ENCODE peak calls at places on chromosomes 12 and 14, in nine cellular contexts. Q, P, U, E, N, L, A, D and J are unnamed samples.

GRCh38 chr14:37711499-37712475 is 116.4 kb downstream of the TTC6 start:
- DNase-seq in Q (no peak), P (no peak), U (no peak), E (no peak), N (no peak), L (no peak), A (no peak), D (no peak), J (no peak)

GRCh38 chr14:64915025-64915424 is 770 bp downstream of the CHURC1 start:
- DNase-seq in Q (no peak), P (no peak), U (no peak), E (no peak), N (no peak), L (no peak), A (no peak), D (no peak), J (no peak)

GRCh38 chr12:104655059-104655609 is 198.4 kb downstream of the CHST11 start:
- DNase-seq in Q (no peak), P (no peak), U (no peak), E (no peak), N (no peak), L (no peak), A (no peak), D (no peak), J (no peak)

GRCh38 chr12:71303199-71303598 is 136.4 kb upstream of the LGR5 start:
- DNase-seq in Q (no peak), P (no peak), U (no peak), E (no peak), N (no peak), L (no peak), A (no peak), D (no peak), J (peak)

GRCh38 chr12:7929069-7929792 is 6.8 kb downstream of the SLC2A3 start:
- DNase-seq in Q (no peak), P (no peak), U (no peak), E (no peak), N (no peak), L (no peak), A (no peak), D (peak), J (no peak)

GRCh38 chr12:121713257-121714155 is 954 bp downstream of the TMEM120B start:
- DNase-seq in Q (no peak), P (peak), U (peak), E (no peak), N (peak), L (no peak), A (no peak), D (no peak), J (no peak)

GRCh38 chr14:59869381-59870255 is 958 bp downstream of the RTN1 start:
- DNase-seq in Q (peak), P (no peak), U (no peak), E (no peak), N (no peak), L (no peak), A (no peak), D (peak), J (no peak)

GRCh38 chr12:101459642-101460346 is 15.3 kb upstream of the SPIC start:
- DNase-seq in Q (no peak), P (no peak), U (no peak), E (peak), N (peak), L (peak), A (no peak), D (no peak), J (no peak)

GRCh38 chr14:88168498-88169165 is 154.4 kb downstream of the KCNK10 start:
- DNase-seq in Q (no peak), P (peak), U (peak), E (peak), N (peak), L (peak), A (no peak), D (peak), J (peak)

GRCh38 chr14:55607386-55607785 is 27.4 kb downstream of the KTN1 start:
- DNase-seq in Q (no peak), P (no peak), U (no peak), E (no peak), N (no peak), L (no peak), A (no peak), D (no peak), J (no peak)

GRCh38 chr14:55605793-55606192 is 25.8 kb downstream of the KTN1 start:
- DNase-seq in Q (no peak), P (no peak), U (no peak), E (no peak), N (no peak), L (peak), A (no peak), D (no peak), J (no peak)

GRCh38 chr14:55610717-55611370 is 30.8 kb downstream of the KTN1 start:
- DNase-seq in Q (no peak), P (no peak), U (no peak), E (no peak), N (no peak), L (no peak), A (no peak), D (no peak), J (no peak)

GRCh38 chr14:55611859-55612258 is 31.9 kb downstream of the KTN1 start:
- DNase-seq in Q (no peak), P (no peak), U (no peak), E (no peak), N (no peak), L (no peak), A (no peak), D (no peak), J (no peak)

DNA sequence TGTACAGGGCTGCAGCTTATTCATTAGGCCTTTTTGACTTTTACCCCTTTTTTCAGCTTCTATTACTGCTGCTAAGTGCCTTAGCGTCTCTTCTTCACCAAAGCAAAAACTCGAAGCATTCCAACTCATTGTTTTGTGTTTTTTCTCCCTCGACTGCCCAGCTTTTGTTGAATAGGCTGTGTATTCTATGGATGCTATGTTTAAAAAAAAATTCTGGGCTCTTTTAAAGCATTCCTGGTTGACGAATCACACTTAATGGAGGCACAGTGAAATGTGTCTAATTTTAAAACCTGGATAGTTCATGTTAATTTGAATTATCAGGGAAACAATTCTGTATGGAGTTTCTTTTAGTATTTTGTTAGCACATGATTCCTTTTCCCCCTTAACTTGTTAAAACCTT is 29.7 kb downstream of the KTN1 start:
- DNase-seq in Q (no peak), P (no peak), U (no peak), E (no peak), N (peak), L (peak), A (no peak), D (no peak), J (peak)
- H3K4me3 ChIP-seq in Q (no peak), P (no peak), U (no peak), E (no peak), N (no peak), L (no peak), A (no peak), D (no peak), J (no peak)

DNA sequence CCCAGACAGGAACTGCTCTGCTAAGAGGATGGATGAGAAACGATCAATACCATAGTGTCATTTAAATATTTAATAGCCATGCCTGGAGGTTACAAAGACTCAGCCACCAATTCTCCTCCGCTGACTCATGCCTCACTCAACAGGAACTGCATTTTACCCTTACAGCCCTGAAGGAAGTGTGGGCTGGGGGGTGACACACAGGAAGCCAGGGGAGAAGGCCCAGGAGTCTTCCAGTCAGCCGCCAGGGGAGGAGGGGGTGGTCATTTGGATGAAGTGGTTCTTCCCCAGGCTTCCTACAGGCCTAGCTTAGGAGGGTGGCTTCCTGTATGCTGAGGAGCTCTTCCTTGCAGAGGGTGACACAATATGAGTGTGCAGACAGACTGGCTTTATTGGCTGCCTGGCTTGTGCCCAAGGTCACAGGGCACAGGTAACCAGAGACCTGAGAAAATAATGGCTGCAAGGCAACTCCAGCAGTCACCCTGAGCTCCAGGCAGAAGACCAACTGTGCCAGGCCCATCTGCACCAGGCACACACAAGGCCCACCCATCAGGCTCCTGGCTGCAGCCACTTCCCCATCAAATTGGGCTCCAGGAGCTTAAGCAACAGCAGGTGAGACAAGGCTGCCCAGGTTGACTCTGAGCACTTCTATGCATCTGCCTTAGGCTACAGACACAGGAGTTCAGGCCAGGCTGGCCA is 30.6 kb upstream of the RPLP0 start:
- DNase-seq in Q (no peak), P (no peak), U (peak), E (peak), N (peak), L (peak), A (no peak), D (no peak), J (peak)
- TF ChIP-seq CTCF in Q (no peak), P (no peak), U (no peak), E (no peak), N (peak), L (peak), A (no peak), D (no peak), J (peak)

DNA sequence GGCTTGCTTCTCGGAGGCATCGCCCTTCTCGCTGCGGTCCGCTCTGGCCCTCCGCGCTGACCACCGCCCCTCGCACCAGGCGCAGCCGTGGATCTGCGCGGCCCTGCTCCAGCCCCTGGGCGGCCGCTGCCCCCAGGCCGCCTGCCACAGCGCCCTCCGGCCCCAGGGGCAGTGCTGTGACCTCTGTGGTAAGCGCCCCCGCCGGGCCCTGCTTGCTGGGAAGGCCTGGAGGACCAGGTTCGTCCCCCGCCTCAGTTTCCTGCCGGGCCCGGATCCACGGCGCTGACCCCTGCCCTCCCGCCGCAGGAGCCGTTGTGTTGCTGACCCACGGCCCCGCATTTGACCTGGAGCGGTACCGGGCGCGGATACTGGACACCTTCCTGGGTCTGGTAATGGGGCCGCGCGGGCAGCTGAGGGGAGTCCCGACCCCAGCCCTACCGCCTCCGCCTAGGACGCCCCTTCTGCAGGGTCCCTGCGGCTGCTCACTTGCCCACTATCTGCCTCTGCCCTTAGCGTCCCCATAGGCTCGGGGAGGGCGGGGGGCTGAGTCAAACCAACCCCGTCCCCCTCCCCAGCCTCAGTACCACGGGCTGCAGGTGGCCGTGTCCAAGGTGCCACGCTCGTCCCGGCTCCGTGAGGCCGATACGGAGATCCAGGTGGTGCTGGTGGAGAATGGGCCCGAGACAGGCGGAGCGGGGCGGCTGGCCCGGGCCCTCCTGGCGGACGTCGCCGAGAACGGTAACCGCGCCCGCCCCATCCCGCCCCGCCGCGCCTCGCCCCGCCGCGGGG is 7.1 kb downstream of the AMN start:
- DNase-seq in Q (no peak), P (no peak), U (no peak), E (no peak), N (no peak), L (no peak), A (no peak), D (no peak), J (no peak)
- H3K4me3 ChIP-seq in Q (no peak), P (no peak), U (peak), E (no peak), N (peak), L (no peak), A (peak), D (peak), J (no peak)

GRCh38 chr14:32908487-32909084 is 30.1 kb upstream of the NPAS3 start:
- DNase-seq in Q (no peak), P (no peak), U (no peak), E (no peak), N (no peak), L (peak), A (no peak), D (no peak), J (no peak)

GRCh38 chr14:32913725-32914124 is 25.0 kb upstream of the NPAS3 start:
- DNase-seq in Q (no peak), P (no peak), U (no peak), E (no peak), N (no peak), L (no peak), A (no peak), D (peak), J (peak)
- TF ChIP-seq CTCF in Q (no peak), P (no peak), U (no peak), E (no peak), N (no peak), L (peak), A (no peak), D (peak), J (peak)